ENCODE peak calls at places on chromosome 1, in five cellular contexts. F, A, C, Q and R are unnamed samples.

GRCh38 chr1:41735587-41736290 is 183.0 kb downstream of the HIVEP3 start:
- DNase-seq in F (no peak), A (no peak), C (peak; percentile 80), Q (no peak), R (no peak)

GRCh38 chr1:51299185-51299584 is 31.2 kb downstream of the TTC39A start:
- DNase-seq in A (no peak), Q (no peak), C (no peak), F (no peak), R (no peak)

GRCh38 chr1:204494281-204495077 is at the start of gene PIK3C2B:
- DNase-seq in A (peak; percentile 74), Q (peak; percentile 79), C (peak; percentile 88), F (peak; percentile 82), R (peak; percentile 84)

GRCh38 chr1:149844096-149844495 is 55.3 kb upstream of the BOLA1 start:
- DNase-seq in A (no peak), F (peak; percentile 17), Q (no peak), C (no peak), R (peak; percentile 42)

GRCh38 chr1:48767957-48768510 is 8.7 kb downstream of the BEND5 start:
- DNase-seq in Q (no peak), A (no peak), F (no peak), C (no peak), R (peak; percentile 50)

GRCh38 chr1:25754421-25755195 is 45.4 kb upstream of the SELENON start:
- DNase-seq in F (no peak), C (no peak), A (peak; percentile 70), Q (no peak), R (no peak)

GRCh38 chr1:244052011-244052727 is 1.1 kb downstream of the ZBTB18 start:
- DNase-seq in A (no peak), C (no peak), Q (no peak), F (no peak), R (no peak)

GRCh38 chr1:208919371-208919770 is 664.1 kb upstream of the CAMK1G start:
- DNase-seq in C (no peak), Q (no peak), A (no peak), F (no peak), R (no peak)

GRCh38 chr1:221458430-221459156 is 283.3 kb downstream of the DUSP10 start:
- DNase-seq in Q (no peak), A (no peak), F (no peak), C (no peak), R (no peak)

GRCh38 chr1:69836961-69837636 is 269.4 kb downstream of the LRRC7 start:
- DNase-seq in A (no peak), F (no peak), C (no peak), Q (no peak), R (no peak)

GRCh38 chr1:74679811-74680210 is 6.2 kb upstream of the ERICH3 start:
- DNase-seq in Q (no peak), A (no peak), C (no peak), F (no peak), R (no peak)

GRCh38 chr1:67213164-67213563 is 46.9 kb downstream of the IL23R start:
- DNase-seq in A (no peak), Q (no peak), C (no peak), F (no peak), R (peak; percentile 74)

GRCh38 chr1:52167014-52167753 is 25.3 kb downstream of the ZFYVE9 start:
- DNase-seq in C (no peak), F (no peak), A (no peak), Q (no peak), R (no peak)

GRCh38 chr1:223147858-223148257 is 4.8 kb upstream of the TLR5 start:
- DNase-seq in Q (no peak), C (no peak), F (no peak), A (no peak), R (no peak)

GRCh38 chr1:107076846-107077245 is 20.4 kb downstream of the PRMT6 start:
- DNase-seq in F (no peak), Q (no peak), C (no peak), A (no peak), R (no peak)

GRCh38 chr1:210621712-210622111 is 293.0 kb downstream of the HHAT start:
- DNase-seq in A (no peak), F (no peak), C (no peak), Q (no peak), R (no peak)

GRCh38 chr1:33347650-33347992 is 26.7 kb upstream of the A3GALT2 start:
- DNase-seq in A (no peak), C (no peak), Q (no peak), F (peak; percentile 61), R (no peak)

GRCh38 chr1:23673086-23673813 is 18.4 kb upstream of the RPL11 start:
- DNase-seq in A (no peak), C (peak; percentile 30), Q (peak; percentile 23), F (peak; percentile 33), R (peak; percentile 72)

GRCh38 chr1:40391688-40392145 is 18.2 kb downstream of the SMAP2 start:
- DNase-seq in F (no peak), A (no peak), C (no peak), Q (no peak), R (peak; percentile 66)

GRCh38 chr1:73868824-73869223 is 329.2 kb downstream of the LRRIQ3 start:
- DNase-seq in A (no peak), F (no peak), Q (no peak), C (no peak), R (no peak)

GRCh38 chr1:224525411-224526040 is 90.6 kb upstream of the CNIH3 start:
- DNase-seq in C (no peak), F (no peak), A (no peak), Q (no peak), R (no peak)

GRCh38 chr1:76336951-76337371 is 262.4 kb downstream of the ST6GALNAC3 start:
- DNase-seq in C (peak; percentile 90), A (no peak), F (peak; percentile 29), Q (peak; percentile 11), R (no peak)

GRCh38 chr1:156704166-156704711 is 1.1 kb downstream of the CRABP2 start:
- DNase-seq in Q (no peak), F (no peak), A (no peak), C (no peak), R (no peak)

GRCh38 chr1:30840904-30841598 is 67.5 kb downstream of the SDC3 start:
- DNase-seq in C (peak; percentile 65), Q (no peak), A (no peak), F (no peak), R (no peak)

GRCh38 chr1:183080406-183080805 is 57.2 kb downstream of the LAMC1 start:
- DNase-seq in Q (no peak), A (no peak), F (no peak), C (no peak), R (no peak)

DNA sequence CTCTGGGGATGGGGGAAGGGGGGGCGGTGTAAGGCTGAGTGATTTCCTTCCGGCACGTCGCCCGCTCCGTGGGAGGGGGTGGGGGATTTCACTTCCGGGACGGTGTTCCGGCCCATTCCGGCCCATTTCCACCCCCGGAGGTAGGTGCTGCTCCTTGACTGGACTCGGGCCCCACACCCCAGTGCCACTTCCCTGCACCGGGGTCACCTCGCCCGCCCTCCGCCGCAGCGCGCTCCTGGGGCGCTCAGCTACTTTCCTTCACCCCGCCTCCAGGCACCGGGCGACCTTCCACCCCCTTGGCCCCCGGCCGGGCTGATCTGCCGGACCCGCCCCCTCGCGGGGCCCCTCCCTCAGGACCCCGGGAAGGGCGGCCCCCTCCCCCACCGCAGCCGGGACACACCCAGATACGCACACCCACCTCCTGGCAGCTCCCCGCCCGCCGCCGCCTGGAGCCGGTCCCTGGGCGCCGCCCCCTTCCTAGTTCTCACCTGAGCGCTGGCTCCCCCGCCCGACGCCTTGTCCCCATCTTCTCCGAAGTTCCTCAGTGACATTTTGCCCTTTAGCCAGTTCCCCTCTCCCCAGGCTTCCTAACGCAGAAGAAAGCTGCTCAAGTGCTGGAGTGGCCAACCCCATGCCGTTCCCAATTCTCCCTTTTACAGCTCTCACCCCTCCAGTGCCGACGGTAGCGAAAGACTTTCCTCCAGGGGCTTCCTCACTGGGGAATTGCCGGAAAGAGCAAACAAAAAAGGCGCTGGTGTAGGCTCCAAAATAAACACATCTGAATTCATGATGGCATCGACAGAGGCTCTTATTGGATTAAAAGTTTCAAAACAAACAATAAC is at the start of gene ZBTB37:
- DNase-seq in A (peak; percentile 90), Q (peak; percentile 94), C (peak; percentile 97), F (peak; percentile 97), R (peak; percentile 95)
- H3K4me1 ChIP-seq in A (peaks cover 62% of the 10 kb centered on the region), Q (peaks cover 27% of the 10 kb centered on the region), C (peaks cover 20% of the 10 kb centered on the region), F (peaks cover 5% of the 10 kb centered on the region), R (peaks cover 37% of the 10 kb centered on the region)

DNA sequence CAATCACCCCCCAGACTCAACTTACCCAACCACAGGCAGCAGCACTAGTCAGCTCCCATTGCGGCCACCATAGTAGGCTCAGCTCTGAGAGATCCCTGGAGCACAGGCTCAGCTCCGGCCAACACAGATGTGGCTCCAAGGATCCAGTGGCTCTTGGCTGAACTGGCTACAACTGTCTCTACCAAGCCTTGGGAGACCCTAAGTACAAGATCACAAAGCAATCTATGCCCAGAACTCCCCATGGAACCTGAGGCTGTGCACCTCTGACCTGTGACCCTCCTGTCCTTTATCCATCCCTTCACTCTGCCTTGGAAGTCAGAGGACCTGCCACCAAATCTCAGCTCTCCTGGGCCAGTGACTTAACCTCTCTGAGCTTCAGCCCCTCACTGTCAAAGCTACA is 61.8 kb upstream of the GJB5 start:
- DNase-seq in F (no peak), C (no peak), A (no peak), Q (no peak), R (no peak)
- H3K4me1 ChIP-seq in F (no peaks in the 10 kb centered on the region), C (no peaks in the 10 kb centered on the region), A (no peaks in the 10 kb centered on the region), Q (no peaks in the 10 kb centered on the region), R (no peaks in the 10 kb centered on the region)

GRCh38 chr1:202153284-202153683 is 7.1 kb downstream of the PTPN7 start:
- DNase-seq in C (no peak), Q (no peak), A (no peak), F (no peak), R (no peak)

GRCh38 chr1:202156590-202156989 is 3.8 kb downstream of the PTPN7 start:
- DNase-seq in A (no peak), Q (no peak), F (no peak), C (no peak), R (no peak)

GRCh38 chr1:202154148-202154765 is 6.1 kb downstream of the PTPN7 start:
- DNase-seq in C (no peak), A (no peak), F (no peak), Q (no peak), R (no peak)

GRCh38 chr1:202155478-202156021 is 4.9 kb downstream of the PTPN7 start:
- DNase-seq in F (peak; percentile 72), C (peak; percentile 79), A (no peak), Q (no peak), R (no peak)

GRCh38 chr1:202154766-202155477 is 5.5 kb downstream of the PTPN7 start:
- DNase-seq in Q (peak; percentile 24), A (peak; percentile 52), C (peak; percentile 51), F (peak; percentile 55), R (peak; percentile 87)
- H3K4me1 ChIP-seq in Q (no peaks in the 10 kb centered on the region), A (peaks cover 35% of the 10 kb centered on the region), C (peaks cover 12% of the 10 kb centered on the region), F (peaks cover 3% of the 10 kb centered on the region), R (peaks cover 31% of the 10 kb centered on the region)

DNA sequence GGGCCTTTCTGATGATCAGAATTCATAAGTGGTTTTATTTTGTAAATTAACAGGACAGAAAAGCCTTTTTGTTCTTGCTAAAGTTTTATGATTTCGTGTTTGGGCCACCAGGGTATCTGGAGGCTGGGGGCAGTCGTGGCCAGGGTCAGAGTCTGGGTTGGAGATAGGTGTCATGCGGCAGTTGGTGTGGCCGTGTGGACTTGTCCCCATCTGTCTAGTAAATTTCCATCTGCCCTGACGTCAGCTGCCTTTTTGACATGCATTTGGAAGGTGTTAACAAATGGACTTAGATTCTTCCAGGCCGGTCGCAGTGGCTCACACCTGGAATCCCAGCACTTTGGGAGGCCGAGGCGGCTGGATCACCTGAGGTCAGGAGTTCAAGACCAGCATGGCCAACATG is 56.8 kb downstream of the SKI start:
- DNase-seq in F (no peak), Q (no peak), A (no peak), C (no peak), R (no peak)
- H3K4me1 ChIP-seq in F (peaks cover under 1% of the 10 kb centered on the region), Q (no peaks in the 10 kb centered on the region), A (peaks cover 18% of the 10 kb centered on the region), C (peaks cover 43% of the 10 kb centered on the region), R (no peaks in the 10 kb centered on the region)